ENCODE peak calls at places on chromosomes 12 and 14, in nine cellular contexts. I, S, Z, A, F, R, K, W and G are unnamed samples.

GRCh38 chr12:72264548-72265175 is 7.5 kb upstream of the TRHDE start:
- DNase-seq in I (no peak), S (no peak), Z (no peak), A (no peak), F (peak), R (peak), K (no peak), W (no peak), G (no peak)

GRCh38 chr12:5456906-5457305 is 25.0 kb downstream of the NTF3 start:
- DNase-seq in I (no peak), S (no peak), Z (no peak), A (no peak), F (peak), R (peak), K (no peak), W (no peak), G (no peak)

GRCh38 chr12:102642199-102642598 is 161.8 kb upstream of the IGF1 start:
- DNase-seq in I (no peak), S (no peak), Z (no peak), A (no peak), F (peak), R (peak), K (no peak), W (no peak), G (no peak)

GRCh38 chr12:19169222-19169621 is 39.7 kb downstream of the PLEKHA5 start:
- DNase-seq in I (no peak), S (no peak), Z (no peak), A (no peak), F (no peak), R (no peak), K (no peak), W (no peak), G (no peak)

GRCh38 chr14:24897793-24898192 is 152.2 kb downstream of the STXBP6 start:
- DNase-seq in I (no peak), S (no peak), Z (no peak), A (no peak), F (no peak), R (no peak), K (no peak), W (no peak), G (no peak)

GRCh38 chr12:28645891-28646290 is 455.6 kb downstream of the CCDC91 start:
- DNase-seq in I (no peak), S (no peak), Z (no peak), A (no peak), F (no peak), R (no peak), K (no peak), W (no peak), G (no peak)

GRCh38 chr14:63212209-63212608 is 8.0 kb downstream of the RHOJ start:
- DNase-seq in I (no peak), S (no peak), Z (no peak), A (no peak), F (no peak), R (no peak), K (no peak), W (no peak), G (no peak)

GRCh38 chr12:65123435-65124063 is 2.4 kb upstream of the WIF1 start:
- DNase-seq in I (peak), S (no peak), Z (no peak), A (no peak), F (peak), R (peak), K (no peak), W (no peak), G (peak)

GRCh38 chr12:31405021-31405420 is 79.1 kb upstream of the SINHCAF start:
- DNase-seq in I (no peak), S (no peak), Z (no peak), A (no peak), F (no peak), R (no peak), K (no peak), W (no peak), G (no peak)

GRCh38 chr14:69820991-69821390 is 23.9 kb upstream of the SLC10A1 start:
- DNase-seq in I (no peak), S (no peak), Z (no peak), A (no peak), F (no peak), R (no peak), K (no peak), W (no peak), G (no peak)

GRCh38 chr12:3617565-3617964 is 126.6 kb downstream of the PRMT8 start:
- DNase-seq in I (no peak), S (no peak), Z (no peak), A (no peak), F (no peak), R (no peak), K (no peak), W (no peak), G (no peak)